ENCODE peak calls at places on chromosomes 1 and 21, in eight cellular contexts. D, G, S, Y, V, L, Z and K are unnamed samples.

GRCh38 chr1:47765742-47766485 is 231.3 kb downstream of the TRABD2B start:
- DNase-seq in V (no peak), L (no peak), D (no peak), G (no peak), Z (no peak), Y (no peak), S (no peak), K (no peak)

GRCh38 chr1:7011826-7012225 is 226.6 kb downstream of the CAMTA1 start:
- DNase-seq in V (no peak), S (no peak), G (no peak), Y (no peak), Z (no peak), L (no peak), D (no peak), K (no peak)

GRCh38 chr1:173870252-173871075 is 2.3 kb downstream of the ZBTB37 start:
- DNase-seq in D (no peak), G (no peak), Y (no peak), V (no peak), S (no peak), L (no peak), Z (no peak), K (no peak)

GRCh38 chr1:109807822-109808680 is 44.3 kb upstream of the EPS8L3 start:
- DNase-seq in Z (peak), G (no peak), S (peak), D (no peak), L (peak), Y (no peak), V (no peak), K (no peak)

GRCh38 chr21:45333583-45334121 is 46.0 kb upstream of the POFUT2 start:
- DNase-seq in D (no peak), S (no peak), G (no peak), L (no peak), V (no peak), Y (no peak), Z (no peak), K (no peak)

GRCh38 chr1:83919872-83920271 is 79.1 kb downstream of the TTLL7 start:
- DNase-seq in G (no peak), Z (no peak), L (no peak), V (no peak), Y (no peak), D (no peak), S (no peak), K (no peak)

GRCh38 chr1:159000627-159001026 is 9.1 kb upstream of the IFI16 start:
- DNase-seq in Z (peak), V (peak), D (peak), L (peak), G (peak), Y (no peak), S (peak), K (peak)

GRCh38 chr1:164559342-164560070 is 522 bp downstream of the PBX1 start:
- DNase-seq in G (no peak), S (no peak), D (peak), V (no peak), Z (peak), L (no peak), Y (peak), K (no peak)

GRCh38 chr1:232968965-232969364 is 18.6 kb downstream of the NTPCR start:
- DNase-seq in Y (no peak), L (peak), Z (peak), V (no peak), D (no peak), G (no peak), S (peak), K (no peak)

GRCh38 chr1:113434874-113435175 is 44.5 kb downstream of the MAGI3 start:
- DNase-seq in V (no peak), Y (no peak), L (no peak), Z (no peak), S (no peak), D (no peak), G (no peak), K (no peak)

GRCh38 chr1:155254228-155254713 is 1.0 kb downstream of the ENTREP3 start:
- DNase-seq in S (no peak), L (no peak), V (no peak), G (no peak), Y (no peak), Z (no peak), D (no peak), K (no peak)

GRCh38 chr1:57599233-57599994 is 175.6 kb upstream of the DAB1 start:
- DNase-seq in S (no peak), Z (peak), V (no peak), D (peak), G (peak), L (no peak), Y (no peak), K (no peak)
- H3K4me3 ChIP-seq in S (no peak), Z (no peak), V (no peak), D (no peak), G (no peak), L (no peak), Y (no peak), K (no peak)

GRCh38 chr21:14528815-14529214 is 17.3 kb downstream of the SAMSN1 start:
- DNase-seq in Y (no peak), L (no peak), V (no peak), S (no peak), G (no peak), Z (no peak), D (no peak), K (no peak)
- H3K4me3 ChIP-seq in Y (no peak), L (no peak), V (no peak), S (no peak), G (no peak), Z (no peak), D (no peak), K (no peak)

GRCh38 chr1:221884821-221885220 is 142.9 kb upstream of the DUSP10 start:
- DNase-seq in L (no peak), Y (no peak), Z (no peak), G (no peak), V (no peak), S (no peak), D (no peak), K (no peak)

GRCh38 chr1:221878134-221878533 is 136.2 kb upstream of the DUSP10 start:
- DNase-seq in Z (peak), S (peak), G (no peak), D (no peak), Y (no peak), V (no peak), L (no peak), K (no peak)

GRCh38 chr1:221886311-221887090 is 144.6 kb upstream of the DUSP10 start:
- DNase-seq in L (no peak), V (no peak), Y (no peak), Z (peak), S (peak), G (no peak), D (no peak), K (no peak)

GRCh38 chr1:221880182-221880581 is 138.3 kb upstream of the DUSP10 start:
- DNase-seq in G (no peak), Z (peak), V (no peak), D (no peak), Y (no peak), S (no peak), L (no peak), K (no peak)

DNA sequence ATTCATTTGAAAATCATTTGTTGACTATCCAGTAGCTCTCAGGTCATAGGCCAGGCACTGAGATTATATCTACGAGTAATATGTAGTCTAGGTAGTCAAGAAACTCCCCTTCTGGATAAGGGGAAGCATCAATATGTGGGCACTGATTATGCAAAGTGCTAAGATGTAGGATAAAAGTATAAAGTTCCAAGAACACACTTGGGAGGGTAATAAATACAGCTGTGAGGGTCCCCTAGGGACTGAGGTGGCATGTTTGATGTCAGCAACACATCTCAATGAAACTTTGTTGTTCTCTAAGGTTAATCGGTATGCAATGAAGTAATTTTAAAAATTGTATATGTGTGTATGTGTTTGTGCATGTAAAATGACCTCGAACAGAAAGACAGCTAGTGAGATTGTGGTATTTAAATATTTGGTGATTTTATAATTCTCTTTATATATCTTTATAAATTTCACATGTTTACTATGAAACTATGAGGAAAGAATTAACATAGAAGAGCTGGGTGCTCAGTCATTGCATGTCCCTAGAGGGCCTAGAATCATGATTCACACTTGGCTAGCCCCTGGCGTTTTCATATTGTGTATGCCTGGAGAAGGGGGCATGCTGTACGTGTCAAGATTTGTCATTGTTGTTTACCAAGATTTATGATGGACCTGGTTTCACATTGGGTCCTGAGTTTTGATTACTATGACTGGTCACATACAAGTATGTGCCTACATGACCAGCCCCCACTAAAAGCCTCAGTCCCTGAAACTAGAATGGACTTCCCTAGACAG is 140.1 kb upstream of the DUSP10 start:
- DNase-seq in Y (no peak), V (no peak), Z (peak), G (no peak), L (no peak), S (peak), D (no peak), K (no peak)
- H3K4me3 ChIP-seq in Y (no peak), V (no peak), Z (no peak), G (no peak), L (no peak), S (no peak), D (no peak), K (no peak)

GRCh38 chr21:42685036-42685435 is 31.6 kb downstream of the PDE9A start:
- DNase-seq in V (no peak), Z (peak), G (no peak), S (no peak), L (no peak), Y (no peak), D (no peak), K (no peak)
- H3K4me3 ChIP-seq in V (no peak), Z (peak), G (no peak), S (peak), L (no peak), Y (no peak), D (no peak), K (no peak)

DNA sequence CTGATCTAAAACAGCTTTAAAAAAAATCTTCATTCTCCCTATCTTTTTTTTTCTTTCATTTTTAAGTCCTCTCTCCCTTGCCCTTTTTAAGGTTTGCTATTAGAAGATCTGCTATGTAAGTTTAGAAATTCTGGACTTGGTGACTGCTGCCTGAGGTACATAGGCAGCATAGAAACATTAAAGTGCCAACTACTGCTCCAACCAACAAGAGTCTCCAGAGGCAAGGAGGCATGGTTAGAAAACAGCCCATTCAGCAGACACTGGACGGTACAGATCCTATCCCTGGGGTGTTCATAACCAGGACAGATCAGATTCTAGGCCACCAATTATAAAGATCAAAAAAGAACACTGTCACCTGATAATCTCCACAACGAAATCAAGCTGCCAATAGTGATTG is 36.6 kb downstream of the GPR3 start:
- DNase-seq in S (no peak), Z (no peak), V (no peak), D (no peak), G (no peak), L (no peak), Y (no peak), K (no peak)
- H3K4me3 ChIP-seq in S (no peak), Z (no peak), V (no peak), D (no peak), G (no peak), L (peak), Y (no peak), K (no peak)

DNA sequence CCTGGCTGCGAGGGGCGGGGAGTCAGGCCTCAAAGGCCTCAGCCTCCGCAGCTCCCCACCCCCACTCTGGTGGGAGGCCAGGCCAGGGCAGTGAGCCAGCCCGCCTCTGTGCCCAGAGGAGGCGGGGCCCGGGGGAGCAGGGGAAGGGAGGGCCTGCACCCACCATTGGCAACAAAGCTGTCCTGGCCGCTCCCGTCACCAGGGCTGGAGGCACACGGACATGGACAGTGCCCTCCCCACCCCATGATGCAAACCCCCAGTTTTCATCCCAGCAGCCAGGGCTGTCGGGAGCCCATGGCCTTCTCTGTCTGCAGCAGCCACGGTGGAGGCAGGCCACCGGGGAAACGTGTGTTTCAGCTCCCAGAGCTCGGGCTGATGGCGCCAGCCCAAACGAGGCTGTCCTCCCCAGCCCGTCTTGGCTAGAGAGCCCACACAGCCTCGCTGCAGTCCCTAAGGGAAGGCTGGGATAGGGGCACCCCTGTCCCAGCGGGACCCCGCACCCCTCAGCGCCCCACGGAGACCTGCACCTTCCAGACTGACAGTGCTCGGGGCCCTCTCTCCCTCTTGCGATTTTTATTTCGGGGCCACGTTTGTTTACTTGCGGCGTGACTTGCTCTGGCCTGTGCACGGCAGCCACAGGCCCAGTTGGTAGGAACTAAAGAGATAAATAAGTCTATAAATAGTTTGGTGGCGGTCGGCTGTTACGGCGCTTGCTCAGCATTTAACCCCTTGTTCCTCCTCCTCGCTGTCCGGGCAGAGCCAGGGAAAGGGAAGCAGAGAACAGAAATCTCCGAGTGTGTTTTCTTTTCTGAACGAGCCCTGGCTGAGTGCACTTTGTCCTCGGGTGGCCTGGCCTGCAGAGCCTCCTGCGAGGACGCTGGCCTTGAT is 101.8 kb downstream of the PRDM16 start:
- DNase-seq in G (no peak), V (no peak), S (no peak), Z (peak), L (peak), Y (peak), D (peak), K (no peak)
- H3K4me3 ChIP-seq in G (no peak), V (no peak), S (no peak), Z (peak), L (no peak), Y (peak), D (no peak), K (no peak)

DNA sequence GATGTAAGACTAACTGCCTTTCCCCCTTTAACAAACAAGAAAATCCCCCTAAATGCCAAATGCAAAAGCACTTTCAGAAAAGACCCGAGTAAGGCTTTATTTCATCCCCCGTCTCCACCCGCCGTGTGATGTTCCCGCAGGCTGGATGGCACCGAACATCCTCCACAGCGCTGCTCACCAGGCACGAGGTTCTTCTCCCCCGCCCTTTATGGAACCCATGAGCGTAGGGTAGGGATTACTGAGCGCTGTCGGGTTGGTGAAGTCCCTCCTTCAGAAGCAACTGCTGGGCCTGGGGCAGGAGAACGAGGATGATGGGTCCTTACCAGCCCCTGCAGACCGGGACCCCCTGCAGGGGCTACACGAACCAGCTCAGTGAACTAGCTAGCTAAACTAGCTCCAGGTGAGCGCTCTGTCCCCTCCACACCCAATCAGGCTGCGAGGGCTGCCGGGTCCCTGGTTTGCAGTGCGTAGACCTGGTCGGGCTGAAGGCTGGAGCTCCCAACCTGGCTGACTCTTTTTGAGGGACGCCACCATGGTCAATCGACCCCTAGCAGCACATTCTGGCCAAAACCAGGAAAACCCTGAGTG is 80.5 kb downstream of the ITPKB start:
- DNase-seq in S (no peak), Y (no peak), D (no peak), V (no peak), L (no peak), Z (no peak), G (no peak), K (no peak)
- H3K4me3 ChIP-seq in S (no peak), Y (no peak), D (no peak), V (no peak), L (no peak), Z (no peak), G (no peak), K (no peak)

GRCh38 chr21:43727571-43728466 is 8.9 kb downstream of the PDXK start:
- DNase-seq in Y (peak), G (no peak), D (no peak), L (peak), Z (peak), V (no peak), S (no peak), K (no peak)
- H3K4me3 ChIP-seq in Y (peak), G (peak), D (peak), L (no peak), Z (peak), V (peak), S (no peak), K (peak)

GRCh38 chr1:156592910-156593732 is 1.5 kb downstream of the NAXE start:
- DNase-seq in D (no peak), L (no peak), Y (no peak), S (no peak), G (no peak), V (no peak), Z (peak), K (no peak)
- H3K4me3 ChIP-seq in D (no peak), L (no peak), Y (no peak), S (no peak), G (no peak), V (peak), Z (no peak), K (no peak)

GRCh38 chr1:149848340-149848771 is 51.0 kb upstream of the BOLA1 start:
- DNase-seq in Y (peak), L (peak), S (peak), D (peak), G (no peak), V (no peak), Z (peak), K (no peak)

GRCh38 chr1:149848811-149849210 is 50.6 kb upstream of the BOLA1 start:
- DNase-seq in Y (peak), Z (peak), L (peak), G (no peak), V (no peak), D (peak), S (peak), K (no peak)

GRCh38 chr1:149846042-149846441 is 53.3 kb upstream of the BOLA1 start:
- DNase-seq in S (no peak), Z (no peak), V (no peak), D (peak), Y (no peak), G (no peak), L (peak), K (no peak)

GRCh38 chr1:149845416-149845815 is 54.0 kb upstream of the BOLA1 start:
- DNase-seq in G (no peak), L (peak), S (no peak), Y (no peak), V (no peak), D (peak), Z (peak), K (no peak)

GRCh38 chr1:149846600-149847466 is 52.5 kb upstream of the BOLA1 start:
- DNase-seq in D (peak), Y (no peak), L (no peak), S (no peak), V (no peak), Z (no peak), G (no peak), K (no peak)
- H3K4me3 ChIP-seq in D (peak), Y (no peak), L (no peak), S (no peak), V (no peak), Z (no peak), G (no peak), K (no peak)